ENCODE peak calls at places on chromosomes 13 and 19, in six cellular contexts. H, U, E, D, B and I are unnamed samples.

GRCh38 chr13:31686660-31687430 is 52.5 kb upstream of the RXFP2 start:
- DNase-seq in E (no peak), U (no peak), D (no peak), H (no peak), B (no peak), I (no peak)

GRCh38 chr13:39201075-39201630 is 162.9 kb downstream of the NHLRC3 start:
- DNase-seq in U (no peak), D (no peak), E (no peak), H (no peak), B (no peak), I (no peak)

GRCh38 chr13:78192721-78193120 is 274.1 kb upstream of the EDNRB start:
- DNase-seq in E (no peak), U (no peak), H (no peak), B (no peak), D (no peak), I (no peak)

GRCh38 chr13:91017031-91017668 is 330.3 kb upstream of the MIR17HG start:
- DNase-seq in D (no peak), B (no peak), U (peak; percentile 52), H (peak; percentile 10), E (peak; percentile 60), I (no peak)

GRCh38 chr13:108895220-108895704 is 265.9 kb downstream of the MYO16 start:
- DNase-seq in U (peak; percentile 36), D (no peak), B (no peak), H (no peak), E (peak; percentile 20), I (peak; percentile 22)

GRCh38 chr13:112143753-112144615 is 77.0 kb downstream of the SOX1 start:
- DNase-seq in B (no peak), H (no peak), E (no peak), U (no peak), D (no peak), I (no peak)

GRCh38 chr19:53898680-53899341 is 10.3 kb upstream of the CACNG7 start:
- DNase-seq in H (no peak), E (no peak), B (no peak), D (no peak), U (no peak), I (no peak)

GRCh38 chr13:94917814-94918213 is 205.5 kb upstream of the SOX21 start:
- DNase-seq in B (no peak), U (no peak), D (no peak), E (peak; percentile 18), H (no peak), I (no peak)

GRCh38 chr13:46168341-46168740 is 13.6 kb downstream of the LCP1 start:
- DNase-seq in H (peak; percentile 55), U (peak; percentile 91), B (no peak), D (no peak), E (no peak), I (peak; percentile 88)

GRCh38 chr13:107210216-107211010 is 642.5 kb upstream of the ARGLU1 start:
- DNase-seq in B (no peak), D (no peak), H (no peak), U (no peak), E (no peak), I (no peak)

GRCh38 chr19:2455481-2456300 is 1.1 kb downstream of the LMNB2 start:
- DNase-seq in U (peak; percentile 48), D (no peak), B (no peak), E (no peak), H (peak; percentile 70), I (no peak)

GRCh38 chr19:18849838-18850400 is 18.2 kb downstream of the UPF1 start:
- DNase-seq in U (no peak), E (no peak), D (no peak), H (peak; percentile 47), B (no peak), I (no peak)

DNA sequence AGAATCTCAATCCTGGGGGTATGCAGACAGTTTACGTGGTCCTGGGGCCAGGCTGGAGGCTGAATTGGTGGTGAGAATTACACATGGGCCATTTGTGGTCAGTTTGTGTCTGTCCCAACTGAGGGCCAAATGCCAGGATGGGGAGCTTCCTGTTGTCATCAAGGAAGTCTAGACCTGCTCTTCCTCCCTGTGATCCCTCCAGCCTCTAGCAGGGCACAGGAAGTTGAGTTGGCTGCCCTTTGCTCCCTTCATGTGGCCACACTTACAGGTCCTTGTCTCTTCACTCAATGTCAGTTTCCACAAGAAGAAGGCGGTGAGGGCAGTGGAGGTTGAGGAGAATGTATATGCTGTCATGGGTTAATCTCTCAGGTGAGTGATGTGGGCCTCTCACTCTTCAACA is 30.1 kb downstream of the SIGLEC7 start:
- DNase-seq in H (no peak), E (no peak), B (no peak), U (no peak), D (no peak), I (no peak)
- TF ChIP-seq CTCF in H (no peak), E (no peak), B (no peak), U (no peak), D (no peak), I (no peak)

DNA sequence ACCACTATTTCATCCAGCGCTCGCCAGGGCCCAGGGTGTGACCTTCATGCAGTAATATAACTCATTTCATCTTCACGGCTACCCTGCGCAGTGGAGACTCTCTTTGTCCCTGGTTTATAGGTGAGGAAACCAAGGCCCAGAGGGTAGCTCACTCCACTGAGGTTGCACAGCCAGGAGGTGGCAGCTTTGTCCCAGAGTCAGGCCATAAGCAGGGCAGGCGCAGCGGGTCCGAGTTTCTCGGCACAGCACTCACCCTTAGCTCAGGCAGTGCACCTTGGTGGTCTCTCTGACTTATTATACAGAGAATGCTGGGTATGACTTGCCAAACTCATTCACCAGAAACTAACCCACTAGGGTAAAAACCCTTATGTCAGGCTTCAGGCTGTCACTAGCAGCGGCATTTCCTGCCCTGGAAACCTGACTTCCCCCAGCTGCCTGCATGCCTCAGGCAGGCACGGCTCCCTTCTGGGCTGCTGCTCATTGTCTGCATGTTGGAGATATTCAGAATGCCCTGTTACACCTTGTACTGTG is 24.5 kb downstream of the PPP5C start:
- DNase-seq in U (no peak), D (no peak), B (no peak), E (peak; percentile 52), H (no peak), I (no peak)
- TF ChIP-seq CTCF in U (no peak), D (no peak), B (no peak), E (no peak), H (no peak), I (no peak)

GRCh38 chr19:39145180-39145953 is 19.8 kb downstream of the PAK4 start:
- DNase-seq in U (peak; percentile 5), H (no peak), E (no peak), D (no peak), B (no peak), I (no peak)
- TF ChIP-seq CTCF in U (no peak), H (no peak), E (no peak), D (no peak), B (peak; percentile 39), I (no peak)

GRCh38 chr13:49441312-49441711 is 2.6 kb downstream of the CAB39L start:
- DNase-seq in E (no peak), D (no peak), B (no peak), U (no peak), H (no peak), I (no peak)

GRCh38 chr13:49439609-49440008 is 4.3 kb downstream of the CAB39L start:
- DNase-seq in E (no peak), H (no peak), D (no peak), U (no peak), B (no peak), I (no peak)

GRCh38 chr13:49435992-49436391 is 7.9 kb downstream of the CAB39L start:
- DNase-seq in B (no peak), D (no peak), E (no peak), H (no peak), U (no peak), I (no peak)

GRCh38 chr13:49437705-49438104 is 6.2 kb downstream of the CAB39L start:
- DNase-seq in U (no peak), E (no peak), B (no peak), H (no peak), D (no peak), I (no peak)

DNA sequence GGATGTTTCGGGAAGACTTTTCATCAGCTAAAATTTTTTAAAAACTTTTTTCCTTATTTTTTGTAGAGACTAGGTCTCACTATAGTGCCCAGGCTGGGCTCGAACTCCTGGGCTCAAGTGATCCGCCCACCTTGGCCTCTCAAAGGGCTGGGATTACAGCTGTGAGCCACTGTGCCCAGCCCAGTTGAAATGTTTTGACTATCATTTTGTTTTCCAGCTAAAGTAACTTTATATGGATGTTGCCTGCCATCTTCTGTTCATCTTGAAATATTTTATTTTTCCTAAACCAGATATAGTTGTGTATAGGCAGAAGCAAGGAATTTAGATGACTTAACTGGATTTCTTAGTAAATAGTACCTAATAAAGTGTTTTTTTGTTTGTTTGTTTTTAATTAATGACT is 7.0 kb downstream of the CAB39L start:
- DNase-seq in U (no peak), H (no peak), B (no peak), D (no peak), E (no peak), I (no peak)
- TF ChIP-seq CTCF in U (no peak), H (no peak), B (no peak), D (no peak), E (no peak), I (peak; percentile 35)

DNA sequence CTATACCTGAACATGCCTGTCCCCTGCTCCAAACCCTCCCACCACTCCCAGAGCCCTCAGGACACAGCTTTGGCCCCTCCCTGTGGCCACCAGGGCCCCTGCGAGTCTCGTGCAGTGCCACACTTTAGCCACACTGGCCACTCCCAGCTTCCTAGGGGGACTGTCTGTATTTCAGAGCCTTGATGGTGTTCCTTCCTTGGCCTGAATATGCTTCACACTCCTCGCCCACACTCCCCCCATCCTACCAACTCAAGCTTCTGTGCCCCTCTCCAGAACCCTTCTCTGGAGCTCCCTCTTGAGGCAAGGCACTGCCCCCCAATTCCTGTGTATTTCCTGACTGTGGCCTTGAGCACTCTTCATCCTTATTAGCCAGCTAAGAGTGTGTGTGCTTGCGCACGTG is 80.2 kb downstream of the DPF1 start:
- DNase-seq in E (no peak), B (no peak), D (no peak), U (no peak), H (no peak), I (no peak)
- TF ChIP-seq CTCF in E (no peak), B (no peak), D (no peak), U (no peak), H (peak; percentile 27), I (peak; percentile 20)